ENCODE peak calls at places on chromosome 9, in four cellular contexts. G is A549, D is fibroblast of lung, A is cardiac fibroblast. T is an unnamed sample.
A peak's percentile ranks its signal among the peaks of the same experiment; 100 is the strongest.

GRCh38 chr9:137435980-137436760 is 5.0 kb downstream of the ENTPD8 start:
- DNase-seq in G (peak; percentile 77), D (peak; percentile 74), A (peak; percentile 87), T (peak; percentile 13)

GRCh38 chr9:97388721-97389238 is 23.1 kb upstream of the TDRD7 start:
- DNase-seq in G (no peak), D (no peak), A (no peak), T (no peak)

GRCh38 chr9:133888048-133888778 is 103.9 kb downstream of the VAV2 start:
- DNase-seq in G (no peak), D (no peak), A (no peak), T (no peak)

GRCh38 chr9:96020822-96021615 is 145.5 kb downstream of the ERCC6L2 start:
- DNase-seq in G (no peak), D (no peak), A (peak; percentile 14), T (no peak)

GRCh38 chr9:90727498-90727897 is 74.1 kb upstream of the SYK start:
- DNase-seq in G (no peak), D (no peak), A (no peak), T (no peak)

GRCh38 chr9:128528445-128529160 is 23.8 kb upstream of the SPTAN1 start:
- DNase-seq in G (no peak), D (peak; percentile 9), A (peak; percentile 47), T (no peak)

GRCh38 chr9:132210472-132211145 is 48.8 kb downstream of the NTNG2 start:
- DNase-seq in G (no peak), D (peak; percentile 20), A (peak; percentile 39), T (no peak)

GRCh38 chr9:90099262-90099982 is 494.6 kb downstream of the GADD45G start:
- DNase-seq in G (peak; percentile 48), D (peak; percentile 50), A (no peak), T (no peak)

GRCh38 chr9:13139641-13140171 is 139.8 kb downstream of the MPDZ start:
- DNase-seq in G (peak; percentile 38), D (peak; percentile 90), A (peak; percentile 91), T (peak; percentile 64)

GRCh38 chr9:37943329-37944265 is 39.7 kb upstream of the SLC25A51 start:
- DNase-seq in G (no peak), D (peak; percentile 90), A (peak; percentile 87), T (peak; percentile 78)

GRCh38 chr9:124108216-124108615 is 96.6 kb downstream of the LHX2 start:
- DNase-seq in G (no peak), D (no peak), A (no peak), T (no peak)

GRCh38 chr9:136249881-136250559 is 4.4 kb upstream of the QSOX2 start:
- DNase-seq in G (no peak), D (no peak), A (no peak), T (no peak)

GRCh38 chr9:31023793-31024192 is 1360.7 kb upstream of the ACO1 start:
- DNase-seq in G (no peak), D (no peak), A (no peak), T (no peak)
- H3K4me3 ChIP-seq in G (no peak overlapping the region), D (no peak overlapping the region), A (no peak overlapping the region), T (no peak overlapping the region)

DNA sequence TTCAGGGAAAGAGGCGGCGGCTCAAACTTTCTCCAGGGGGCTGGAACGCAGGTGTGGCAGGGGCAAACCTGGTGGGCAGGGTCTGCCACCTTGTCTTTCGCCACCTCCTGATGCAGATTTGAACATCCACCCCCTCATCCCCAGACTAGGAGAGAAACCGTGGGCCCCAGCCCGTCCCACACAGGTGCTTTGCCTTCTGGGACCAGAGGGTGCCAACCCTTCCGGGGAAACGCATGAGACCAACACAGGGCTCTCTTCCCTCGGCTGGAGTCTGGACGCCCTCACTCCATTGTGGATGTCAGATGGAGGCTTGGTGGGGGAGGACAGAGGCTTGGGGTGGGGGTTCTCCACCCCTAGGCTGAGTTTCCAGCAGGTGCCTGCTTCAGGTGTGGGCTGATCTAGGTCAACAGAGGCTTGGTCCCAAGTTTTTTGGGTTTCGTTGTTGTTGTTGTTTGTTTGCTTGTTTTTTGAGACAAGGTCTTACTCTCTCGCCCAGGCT is 9.6 kb downstream of the C9orf50 start:
- DNase-seq in G (no peak), D (no peak), A (no peak), T (no peak)
- H3K4me3 ChIP-seq in G (no peak overlapping the region), D (no peak overlapping the region), A (peak overlapping the region; percentile 61), T (peak overlapping the region; percentile 51)

DNA sequence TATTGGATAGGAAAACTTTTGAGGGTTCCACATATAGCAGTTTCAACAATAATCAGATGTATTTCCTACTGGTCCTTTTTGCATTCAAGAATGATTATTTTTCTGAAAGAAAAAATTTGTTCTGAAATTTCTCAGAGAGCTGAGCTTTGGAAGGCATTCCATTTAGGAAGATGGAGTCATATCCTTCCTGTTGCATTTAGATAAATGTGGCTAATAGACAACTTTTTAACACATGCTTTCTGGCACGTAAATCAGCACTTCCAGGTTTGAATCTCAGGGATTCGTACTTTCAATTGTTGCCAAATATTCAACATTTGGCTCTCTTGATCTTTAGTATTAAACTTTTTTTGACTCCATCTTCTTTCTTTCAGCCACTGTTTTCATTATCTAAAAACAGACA is 24.8 kb upstream of the TLR4 start:
- DNase-seq in G (no peak), D (no peak), A (no peak), T (no peak)
- H3K4me3 ChIP-seq in G (no peak overlapping the region), D (no peak overlapping the region), A (no peak overlapping the region), T (no peak overlapping the region)

GRCh38 chr9:120925535-120926396 is 830 bp downstream of the TRAF1 start:
- DNase-seq in G (peak; percentile 69), D (peak; percentile 85), A (peak; percentile 94), T (peak; percentile 60)
- H3K4me3 ChIP-seq in G (no peak overlapping the region), D (no peak overlapping the region), A (no peak overlapping the region), T (no peak overlapping the region)

DNA sequence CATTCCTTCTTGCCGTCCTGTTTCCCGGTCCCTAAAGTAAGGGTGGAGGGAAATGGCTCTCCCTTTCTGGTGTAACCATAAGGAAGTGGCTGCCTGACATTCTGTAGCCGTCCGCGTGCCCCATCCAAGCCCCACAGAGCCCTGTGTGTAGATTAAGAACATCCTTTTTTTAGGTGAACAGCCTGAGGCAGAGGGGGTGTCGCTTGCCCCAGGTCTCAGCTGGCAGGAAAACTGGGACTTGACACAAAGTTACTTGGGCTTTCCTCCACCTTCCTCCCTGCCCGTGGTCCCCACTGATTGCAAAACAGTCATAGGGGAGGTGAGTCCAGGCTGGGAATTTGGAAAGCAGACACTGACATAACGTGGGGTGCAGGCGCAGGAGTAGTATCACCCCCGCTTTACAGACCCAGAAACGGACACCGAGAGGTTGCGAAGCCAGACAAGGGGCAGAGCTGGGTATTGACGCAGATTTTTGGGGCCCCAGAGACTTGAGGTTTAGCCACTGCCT is 22.8 kb downstream of the C9orf50 start:
- DNase-seq in G (no peak), D (no peak), A (no peak), T (no peak)
- H3K4me3 ChIP-seq in G (peak overlapping the region; percentile 40), D (no peak overlapping the region), A (no peak overlapping the region), T (peak overlapping the region; percentile 46)

GRCh38 chr9:110821064-110821463 is 152.5 kb downstream of the MUSK start:
- DNase-seq in G (no peak), D (no peak), A (no peak), T (no peak)
- H3K4me3 ChIP-seq in G (no peak overlapping the region), D (no peak overlapping the region), A (no peak overlapping the region), T (no peak overlapping the region)

T was measured in skeletal muscle cell.